ENCODE peak calls at places on chromosomes 11 and 22, in six cellular contexts. I is H9, S is mesenchymal stem cell, N is H1, Q is trophoblast cell, X is IMR-90. A is an unnamed sample.
A peak's percentile ranks its signal among the peaks of the same experiment; 100 is the strongest.

GRCh38 chr22:31206896-31207687 is 5.0 kb upstream of the LIMK2 start:
- DNase-seq in I (no peak), S (no peak), N (no peak), Q (peak; percentile 94), X (no peak), A (no peak)

GRCh38 chr22:45692549-45692948 is 20.9 kb downstream of the ATXN10 start:
- DNase-seq in I (no peak), S (peak; percentile 49), N (no peak), Q (no peak), X (peak; percentile 50), A (peak; percentile 9)

GRCh38 chr11:35065566-35065965 is 73.4 kb upstream of the CD44 start:
- DNase-seq in I (no peak), S (peak; percentile 57), N (no peak), Q (no peak), X (peak; percentile 59), A (no peak)

GRCh38 chr11:19740586-19740985 is 27.9 kb downstream of the NAV2 start:
- DNase-seq in I (no peak), S (no peak), N (no peak), Q (no peak), X (no peak), A (no peak)

GRCh38 chr11:132463941-132464340 is 1068.4 kb downstream of the OPCML start:
- DNase-seq in I (no peak), S (no peak), N (no peak), Q (no peak), X (no peak), A (no peak)

GRCh38 chr11:130124096-130124495 is 35.5 kb upstream of the ST14 start:
- DNase-seq in I (no peak), S (peak; percentile 94), N (no peak), Q (peak; percentile 51), X (peak; percentile 89), A (no peak)

GRCh38 chr11:130871616-130872015 is 44.7 kb downstream of the SNX19 start:
- DNase-seq in I (no peak), S (no peak), N (no peak), Q (no peak), X (no peak), A (no peak)

GRCh38 chr22:38766076-38766777 is 10.4 kb upstream of the SUN2 start:
- DNase-seq in I (peak; percentile 93), S (peak; percentile 78), N (peak; percentile 89), Q (peak; percentile 86), X (peak; percentile 64), A (no peak)

GRCh38 chr11:134657631-134658030 is 245.6 kb upstream of the B3GAT1 start:
- DNase-seq in I (no peak), S (no peak), N (peak; percentile 35), Q (no peak), X (no peak), A (no peak)

GRCh38 chr22:25060522-25061071 is 108.1 kb downstream of the KIAA1671 start:
- DNase-seq in I (no peak), S (no peak), N (no peak), Q (no peak), X (no peak), A (no peak)

GRCh38 chr11:8809605-8810272 is 101.2 kb upstream of the AKIP1 start:
- DNase-seq in I (no peak), S (peak; percentile 55), N (no peak), Q (no peak), X (no peak), A (no peak)

GRCh38 chr22:21626073-21626734 is 3.6 kb downstream of the YDJC start:
- DNase-seq in I (no peak), S (no peak), N (no peak), Q (no peak), X (no peak), A (no peak)

GRCh38 chr22:48835857-48836672 is 991.6 kb downstream of the BRD1 start:
- DNase-seq in I (no peak), S (no peak), N (no peak), Q (no peak), X (no peak), A (no peak)
- H4K91ac ChIP-seq in I (no peak overlapping the region), S (no peak overlapping the region), N (no peak overlapping the region), Q (no peak overlapping the region), X (no peak overlapping the region), A (no peak overlapping the region)

GRCh38 chr22:23910496-23911190 is 16.5 kb downstream of the MIF start:
- DNase-seq in I (no peak), S (no peak), N (no peak), Q (no peak), X (no peak), A (no peak)
- H3K14ac ChIP-seq in I (no peak overlapping the region), S (no peak overlapping the region), N (no peak overlapping the region), Q (no peak overlapping the region), X (no peak overlapping the region), A (no peak overlapping the region)

DNA sequence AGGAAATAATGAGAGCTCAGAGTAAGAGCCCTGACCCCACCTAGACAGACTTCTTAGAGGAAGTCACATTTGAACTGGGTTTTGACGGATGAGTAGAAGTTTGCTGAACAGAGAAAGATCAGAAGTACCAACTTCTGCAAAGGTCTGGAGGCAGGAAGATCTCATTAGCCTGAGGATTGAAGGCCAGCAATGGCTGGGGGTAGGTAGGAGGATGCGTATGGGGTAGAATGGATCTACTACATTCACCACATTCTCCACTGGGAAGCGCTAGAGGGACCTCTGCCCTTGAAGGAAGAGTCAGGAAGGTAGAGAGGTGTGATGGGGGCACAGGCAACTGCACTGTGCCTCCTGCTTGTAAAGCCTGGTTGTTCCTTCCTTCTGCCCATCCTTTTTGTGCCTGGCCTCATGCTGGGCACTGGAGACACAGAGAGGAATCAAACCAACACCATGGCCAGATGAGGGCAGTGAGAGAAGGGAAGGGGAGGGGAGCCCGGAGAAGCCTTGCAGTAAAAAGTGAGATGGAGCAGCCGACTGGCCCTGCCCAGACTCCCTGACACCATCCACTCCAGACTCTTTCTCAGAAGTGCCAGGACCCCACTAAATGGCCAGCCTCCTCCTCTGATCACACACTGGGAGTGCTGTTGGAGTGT is 4.9 kb downstream of the TPBGL start:
- DNase-seq in I (peak; percentile 59), S (no peak), N (no peak), Q (no peak), X (no peak), A (no peak)
- H3K4me1 ChIP-seq in I (no peaks in the 10 kb centered on the region), S (peaks cover 15% of the 10 kb centered on the region), N (peaks cover 3% of the 10 kb centered on the region), Q (peaks cover 5% of the 10 kb centered on the region), X (no peaks in the 10 kb centered on the region), A (no peaks in the 10 kb centered on the region)

GRCh38 chr22:42642801-42643631 is 2.6 kb upstream of the ATP5MGL start:
- DNase-seq in I (no peak), S (no peak), N (no peak), Q (no peak), X (no peak), A (no peak)

GRCh38 chr22:42645938-42646568 is 3.1 kb downstream of the CYB5R3 start:
- DNase-seq in I (no peak), S (no peak), N (no peak), Q (no peak), X (no peak), A (no peak)

GRCh38 chr22:42645341-42645937 is 3.8 kb downstream of the CYB5R3 start:
- DNase-seq in I (peak; percentile 32), S (no peak), N (no peak), Q (peak; percentile 42), X (no peak), A (no peak)

GRCh38 chr22:42643632-42644421 is 3.4 kb upstream of the ATP5MGL start:
- DNase-seq in I (no peak), S (no peak), N (no peak), Q (no peak), X (no peak), A (no peak)

DNA sequence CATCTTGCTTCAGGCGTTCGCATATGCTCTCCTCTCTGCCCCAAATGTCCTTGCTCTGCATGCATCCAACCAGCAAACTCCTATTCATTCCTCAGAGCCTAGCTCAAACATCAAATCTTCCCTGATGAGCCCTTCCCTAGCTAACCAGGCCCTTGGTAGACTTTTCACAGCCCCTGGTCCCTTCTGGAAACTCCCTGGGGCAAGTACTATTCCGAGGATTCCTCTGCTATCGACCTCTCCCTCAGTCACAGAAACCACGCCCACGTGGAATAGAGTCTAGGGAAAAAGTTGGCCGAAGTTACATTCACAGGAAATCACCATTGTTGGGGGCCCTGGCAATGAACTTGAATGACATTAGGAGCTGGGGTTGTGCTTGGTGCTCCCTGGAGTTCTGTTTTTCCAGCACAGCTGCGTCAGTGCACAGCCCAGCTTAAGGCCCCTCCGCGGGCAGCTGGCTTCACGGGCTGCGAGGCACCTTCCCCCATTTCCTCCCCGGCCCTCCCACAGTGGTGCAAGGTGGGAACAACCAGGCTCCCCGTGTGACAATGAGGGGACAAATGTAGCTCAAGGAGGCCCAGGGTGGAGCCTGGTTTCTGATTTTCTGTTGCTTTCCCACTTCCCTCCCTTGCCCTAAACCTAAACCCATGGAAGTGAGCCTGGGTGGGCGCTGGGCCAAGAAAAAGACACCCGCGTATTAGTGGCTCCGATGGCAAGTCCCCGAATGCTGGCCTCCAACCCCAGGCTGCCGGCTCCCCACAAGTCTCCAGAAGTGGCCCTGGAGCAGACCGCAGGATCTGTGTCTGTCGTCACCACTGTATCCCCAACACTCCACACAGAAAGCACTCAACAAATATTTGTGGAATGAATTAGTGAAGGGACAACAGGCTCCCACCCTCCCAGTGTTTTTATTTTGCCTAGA is 4.3 kb upstream of the ATP5MGL start:
- DNase-seq in I (peak; percentile 31), S (peak; percentile 45), N (no peak), Q (no peak), X (no peak), A (no peak)
- H4K91ac ChIP-seq in I (no peak overlapping the region), S (no peak overlapping the region), N (no peak overlapping the region), Q (no peak overlapping the region), X (peak overlapping the region; percentile 46), A (no peak overlapping the region)

GRCh38 chr11:37050311-37050710 is 452.3 kb upstream of the RAG2 start:
- DNase-seq in I (no peak), S (no peak), N (no peak), Q (no peak), X (no peak), A (no peak)
- H3K14ac ChIP-seq in I (no peak overlapping the region), S (no peak overlapping the region), N (no peak overlapping the region), Q (no peak overlapping the region), X (no peak overlapping the region), A (no peak overlapping the region)

GRCh38 chr11:86509579-86509978 is 134.9 kb downstream of the CCDC81 start:
- DNase-seq in I (no peak), S (no peak), N (no peak), Q (no peak), X (no peak), A (no peak)
- H3K4me1 ChIP-seq in I (peaks cover 2% of the 10 kb centered on the region), S (peaks cover 8% of the 10 kb centered on the region), N (no peaks in the 10 kb centered on the region), Q (no peaks in the 10 kb centered on the region), X (peaks cover 4% of the 10 kb centered on the region), A (no peaks in the 10 kb centered on the region)

A was measured in neuronal stem cell.